ENCODE peak calls at places on chromosomes 5 and 9, in eight cellular contexts. B, F, A, W, Q, J, U and D are unnamed samples.

GRCh38 chr5:35438786-35439185 is 178.9 kb upstream of the SPEF2 start:
- DNase-seq in B (no peak), F (peak), A (peak), W (no peak), Q (peak), J (no peak), U (no peak), D (no peak)

GRCh38 chr5:172453206-172453985 is 929 bp downstream of the SH3PXD2B start:
- DNase-seq in B (peak), F (peak), A (peak), W (peak), Q (peak), J (peak), U (peak), D (no peak)

GRCh38 chr5:178336889-178337785 is 104.5 kb upstream of the PHYKPL start:
- DNase-seq in B (no peak), F (no peak), A (no peak), W (no peak), Q (no peak), J (no peak), U (no peak), D (no peak)

GRCh38 chr5:149133795-149134777 is 7.2 kb upstream of the ABLIM3 start:
- DNase-seq in B (peak), F (peak), A (peak), W (peak), Q (peak), J (peak), U (no peak), D (no peak)

GRCh38 chr5:175772747-175773533 is 98.4 kb upstream of the CPLX2 start:
- DNase-seq in B (no peak), F (no peak), A (no peak), W (no peak), Q (no peak), J (no peak), U (peak), D (no peak)

GRCh38 chr5:133894143-133894542 is 74.3 kb downstream of the C5orf15 start:
- DNase-seq in B (no peak), F (no peak), A (no peak), W (no peak), Q (no peak), J (no peak), U (no peak), D (no peak)

GRCh38 chr5:93622240-93622885 is 39.3 kb downstream of the NR2F1 start:
- DNase-seq in B (no peak), F (peak), A (peak), W (peak), Q (peak), J (peak), U (no peak), D (no peak)

GRCh38 chr5:33411498-33411897 is 29.3 kb upstream of the TARS1 start:
- DNase-seq in B (no peak), F (no peak), A (no peak), W (no peak), Q (no peak), J (no peak), U (no peak), D (no peak)

GRCh38 chr5:145855842-145856267 is 17.0 kb downstream of the GRXCR2 start:
- DNase-seq in B (no peak), F (no peak), A (peak), W (no peak), Q (peak), J (no peak), U (no peak), D (no peak)

GRCh38 chr5:135569755-135570452 is 8.9 kb downstream of the CXCL14 start:
- DNase-seq in B (peak), F (peak), A (peak), W (peak), Q (no peak), J (peak), U (peak), D (no peak)

GRCh38 chr9:113649054-113649453 is 185.5 kb downstream of the RGS3 start:
- DNase-seq in B (peak), F (peak), A (peak), W (peak), Q (no peak), J (no peak), U (no peak), D (no peak)

GRCh38 chr9:68925175-68925574 is 88.7 kb downstream of the PRKACG start:
- DNase-seq in B (no peak), F (no peak), A (no peak), W (no peak), Q (no peak), J (no peak), U (no peak), D (no peak)

GRCh38 chr9:2242778-2243395 is 227.7 kb downstream of the SMARCA2 start:
- DNase-seq in B (peak), F (peak), A (peak), W (no peak), Q (no peak), J (no peak), U (peak), D (no peak)
- H3K27ac ChIP-seq in B (no peak), F (no peak), A (no peak), W (no peak), Q (no peak), J (peak), U (peak), D (no peak)

GRCh38 chr5:946720-947625 is 54.3 kb downstream of the TRIP13 start:
- DNase-seq in B (no peak), F (no peak), A (no peak), W (no peak), Q (no peak), J (no peak), U (no peak), D (no peak)
- H2AFZ ChIP-seq in B (no peak), F (no peak), A (no peak), W (peak), Q (no peak), J (no peak), U (no peak), D (no peak)

GRCh38 chr9:89448381-89448780 is 49.5 kb downstream of the SEMA4D start:
- DNase-seq in B (no peak), F (no peak), A (no peak), W (no peak), Q (no peak), J (no peak), U (no peak), D (no peak)
- H3K4me2 ChIP-seq in B (no peak), F (no peak), A (no peak), W (no peak), Q (no peak), J (no peak), U (no peak), D (no peak)

GRCh38 chr5:132781029-132781428 is 4.0 kb upstream of the SEPTIN8 start:
- DNase-seq in B (no peak), F (no peak), A (no peak), W (no peak), Q (no peak), J (no peak), U (no peak), D (no peak)

GRCh38 chr5:132778856-132779255 is 1.8 kb upstream of the SEPTIN8 start:
- DNase-seq in B (no peak), F (no peak), A (no peak), W (no peak), Q (no peak), J (no peak), U (no peak), D (no peak)

GRCh38 chr5:132780577-132780976 is 3.5 kb upstream of the SEPTIN8 start:
- DNase-seq in B (no peak), F (no peak), A (no peak), W (no peak), Q (no peak), J (no peak), U (no peak), D (no peak)

GRCh38 chr5:132779961-132780360 is 2.9 kb upstream of the SEPTIN8 start:
- DNase-seq in B (no peak), F (no peak), A (no peak), W (no peak), Q (no peak), J (no peak), U (peak), D (no peak)

DNA sequence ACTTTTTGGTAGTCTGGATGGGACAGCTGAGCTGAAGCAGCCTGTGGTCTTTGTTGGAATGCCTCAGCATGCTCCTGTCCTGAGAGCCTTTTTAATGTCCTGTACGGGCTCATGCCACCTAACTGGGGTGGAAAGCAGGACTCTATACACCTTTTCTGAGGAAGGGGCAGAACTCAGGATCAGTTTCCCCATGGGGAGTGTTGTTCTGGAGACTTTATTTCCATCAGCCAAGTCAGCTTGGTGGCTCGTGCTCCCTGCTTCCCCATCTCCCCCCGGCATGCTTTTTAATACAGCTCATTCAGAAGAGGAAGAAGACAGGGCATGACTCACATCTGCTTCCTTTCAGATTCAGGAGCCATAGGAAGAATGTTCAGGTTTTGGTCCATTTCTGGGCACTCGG is 5.1 kb upstream of the SEPTIN8 start:
- DNase-seq in B (peak), F (peak), A (peak), W (peak), Q (peak), J (peak), U (peak), D (no peak)
- H3K27ac ChIP-seq in B (peak), F (peak), A (no peak), W (peak), Q (no peak), J (no peak), U (no peak), D (no peak)

GRCh38 chr5:112434650-112435049 is 15.6 kb upstream of the EPB41L4A start:
- DNase-seq in B (no peak), F (no peak), A (no peak), W (no peak), Q (no peak), J (no peak), U (no peak), D (no peak)

GRCh38 chr5:112436139-112436538 is 17.1 kb upstream of the EPB41L4A start:
- DNase-seq in B (peak), F (no peak), A (no peak), W (no peak), Q (no peak), J (no peak), U (no peak), D (no peak)
- H2AFZ ChIP-seq in B (peak), F (no peak), A (no peak), W (no peak), Q (no peak), J (no peak), U (no peak), D (no peak)

DNA sequence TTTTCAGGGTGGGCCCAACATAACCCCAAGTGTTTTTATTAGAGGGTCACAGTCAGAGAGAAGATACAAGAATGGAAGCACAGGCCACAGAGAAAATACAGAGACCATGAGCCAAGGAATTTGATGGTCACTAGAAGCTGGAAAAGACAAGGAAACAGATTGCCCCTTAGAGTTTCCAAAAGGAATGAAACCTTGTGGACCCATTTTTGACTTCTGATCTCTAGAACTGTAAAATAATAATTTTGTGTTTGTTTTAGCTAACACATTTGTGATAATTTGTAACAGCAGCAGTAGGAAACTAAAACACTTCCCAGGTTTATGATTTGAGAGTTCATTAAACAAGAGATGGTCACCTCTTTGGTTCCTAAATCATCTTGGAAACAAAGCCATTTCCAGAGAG is 21.8 kb downstream of the CDKN2A start:
- DNase-seq in B (no peak), F (no peak), A (no peak), W (no peak), Q (no peak), J (no peak), U (no peak), D (no peak)
- H3K4me2 ChIP-seq in B (no peak), F (no peak), A (no peak), W (no peak), Q (peak), J (peak), U (no peak), D (no peak)

DNA sequence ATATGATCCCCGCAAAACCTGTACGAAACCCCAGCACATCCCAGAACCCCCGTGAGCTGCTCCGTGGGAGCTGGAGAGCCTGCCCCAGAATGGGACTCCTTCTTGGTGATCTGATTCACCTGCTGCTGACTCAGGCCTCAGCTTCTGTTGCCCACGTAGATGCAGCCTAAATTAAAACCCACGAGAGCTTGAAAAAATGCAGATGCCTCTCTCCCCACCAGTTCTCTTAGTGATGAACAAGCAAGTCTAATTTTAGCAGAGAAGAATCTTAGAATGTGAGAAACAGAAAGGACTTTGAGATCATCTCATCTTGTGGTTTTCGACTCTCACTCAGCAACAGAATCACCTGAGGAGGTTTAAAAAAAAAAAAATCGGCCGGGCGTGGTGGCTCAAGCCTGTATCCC is 57.6 kb downstream of the TMOD1 start:
- DNase-seq in B (no peak), F (peak), A (no peak), W (peak), Q (peak), J (no peak), U (no peak), D (no peak)
- H3K27ac ChIP-seq in B (no peak), F (no peak), A (no peak), W (no peak), Q (no peak), J (no peak), U (no peak), D (no peak)

GRCh38 chr5:110854200-110854599 is 115.4 kb downstream of the SLC25A46 start:
- DNase-seq in B (no peak), F (no peak), A (peak), W (peak), Q (no peak), J (peak), U (no peak), D (no peak)
- H2AFZ ChIP-seq in B (no peak), F (no peak), A (no peak), W (no peak), Q (no peak), J (no peak), U (no peak), D (peak)